ENCODE peak calls at places on chromosomes 1 and 21, in four cellular contexts. One of them, this sample, is unnamed. For H3K36me3, the result is how much of the 10 kb centered on the place peaks cover.

GRCh38 chr1:161838362-161838761 is 72.2 kb downstream of the ATF6 start:
- DNase-seq in GM12878: no peak
- DNase-seq in HepG2: no peak
- DNase-seq in K562: no peak
- DNase-seq in this sample: no peak

GRCh38 chr1:21781971-21782867 is 730 bp downstream of the USP48 start:
- DNase-seq in K562: peak
- DNase-seq in GM12878: peak
- DNase-seq in HepG2: peak
- DNase-seq in this sample: no peak

GRCh38 chr1:248818505-248819374 is 7.0 kb downstream of the SH3BP5L start:
- DNase-seq in K562: peak
- DNase-seq in HepG2: no peak
- DNase-seq in GM12878: no peak
- DNase-seq in this sample: no peak

GRCh38 chr1:151832318-151832984 is 849 bp upstream of the RORC start:
- DNase-seq in GM12878: no peak
- DNase-seq in K562: no peak
- DNase-seq in HepG2: peak
- DNase-seq in this sample: no peak

GRCh38 chr1:31723828-31724359 is 20.1 kb upstream of the COL16A1 start:
- DNase-seq in K562: peak
- DNase-seq in HepG2: peak
- DNase-seq in GM12878: no peak
- DNase-seq in this sample: no peak

GRCh38 chr1:41479000-41479807 is 5.3 kb downstream of the EDN2 start:
- DNase-seq in K562: no peak
- DNase-seq in GM12878: no peak
- DNase-seq in HepG2: no peak
- DNase-seq in this sample: no peak

GRCh38 chr1:22870201-22870871 is 102.3 kb downstream of the LACTBL1 start:
- DNase-seq in K562: no peak
- DNase-seq in HepG2: no peak
- DNase-seq in GM12878: no peak
- DNase-seq in this sample: no peak

GRCh38 chr21:30209571-30209970 is 6.3 kb downstream of the CLDN8 start:
- DNase-seq in GM12878: no peak
- DNase-seq in K562: no peak
- DNase-seq in HepG2: no peak
- DNase-seq in this sample: no peak

GRCh38 chr21:38793926-38794713 is 11.6 kb upstream of the ETS2 start:
- DNase-seq in K562: no peak
- DNase-seq in HepG2: peak
- DNase-seq in GM12878: no peak
- DNase-seq in this sample: no peak

GRCh38 chr1:97377432-97378034 is 543.3 kb downstream of the DPYD start:
- DNase-seq in K562: no peak
- DNase-seq in HepG2: no peak
- DNase-seq in GM12878: no peak
- DNase-seq in this sample: no peak

GRCh38 chr1:168179411-168180147 is 817 bp downstream of the TIPRL start:
- DNase-seq in HepG2: no peak
- DNase-seq in GM12878: no peak
- DNase-seq in K562: peak
- DNase-seq in this sample: no peak

GRCh38 chr1:17791464-17791863 is 36.3 kb downstream of the ACTL8 start:
- DNase-seq in K562: no peak
- DNase-seq in HepG2: no peak
- DNase-seq in GM12878: no peak
- DNase-seq in this sample: no peak

GRCh38 chr1:117241512-117241911 is 30.8 kb upstream of the VTCN1 start:
- DNase-seq in K562: no peak
- DNase-seq in HepG2: no peak
- DNase-seq in GM12878: no peak
- DNase-seq in this sample: no peak

GRCh38 chr1:224116131-224116530 is 2.2 kb downstream of the FBXO28 start:
- DNase-seq in HepG2: peak
- DNase-seq in K562: peak
- DNase-seq in GM12878: peak
- DNase-seq in this sample: peak

GRCh38 chr1:87781589-87781988 is 452.9 kb downstream of the LMO4 start:
- DNase-seq in GM12878: no peak
- DNase-seq in HepG2: no peak
- DNase-seq in K562: no peak
- DNase-seq in this sample: no peak
- TF ChIP-seq REST in GM12878: no peak
- TF ChIP-seq REST in HepG2: no peak
- TF ChIP-seq REST in K562: no peak
- TF ChIP-seq REST in this sample: no peak

GRCh38 chr1:9093581-9093980 is 24.1 kb upstream of the SLC2A5 start:
- DNase-seq in K562: no peak
- DNase-seq in HepG2: no peak
- DNase-seq in GM12878: no peak
- DNase-seq in this sample: no peak

GRCh38 chr1:9087411-9087810 is 18.0 kb upstream of the SLC2A5 start:
- DNase-seq in K562: no peak
- DNase-seq in HepG2: no peak
- DNase-seq in GM12878: no peak
- DNase-seq in this sample: no peak

GRCh38 chr1:9097947-9098705 is 28.7 kb upstream of the SLC2A5 start:
- DNase-seq in GM12878: no peak
- DNase-seq in HepG2: no peak
- DNase-seq in K562: no peak
- DNase-seq in this sample: no peak

GRCh38 chr1:9095818-9096217 is 26.4 kb upstream of the SLC2A5 start:
- DNase-seq in GM12878: no peak
- DNase-seq in HepG2: no peak
- DNase-seq in K562: no peak
- DNase-seq in this sample: no peak

DNA sequence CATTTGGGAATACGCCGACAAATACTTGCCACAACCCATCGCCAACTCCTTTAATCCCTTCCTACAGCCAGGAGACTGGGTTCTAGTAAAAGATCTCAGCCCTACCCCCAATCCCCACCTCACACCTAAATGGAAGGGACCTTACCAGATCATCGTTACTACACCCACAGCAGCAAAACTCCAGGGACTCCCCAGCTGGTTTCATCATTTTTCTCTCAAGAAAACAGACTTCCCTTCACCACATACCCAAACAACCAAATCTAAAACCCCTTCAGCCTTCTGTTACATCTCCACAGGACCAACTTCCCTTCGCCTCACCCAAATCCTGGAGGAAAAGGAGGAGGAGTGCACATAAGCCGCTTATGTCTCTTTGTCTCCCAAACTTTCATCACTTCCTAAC is 23.7 kb upstream of the SLC2A5 start:
- DNase-seq in HepG2: no peak
- DNase-seq in K562: no peak
- DNase-seq in GM12878: no peak
- DNase-seq in this sample: no peak
- TF ChIP-seq POLR2A in HepG2: no peak
- TF ChIP-seq POLR2A in K562: no peak
- TF ChIP-seq POLR2A in GM12878: no peak
- TF ChIP-seq POLR2A in this sample: no peak

GRCh38 chr21:44084496-44085241 is 22.5 kb upstream of the PWP2 start:
- DNase-seq in HepG2: no peak
- DNase-seq in GM12878: no peak
- DNase-seq in K562: no peak
- DNase-seq in this sample: no peak

GRCh38 chr21:44087426-44088400 is 19.5 kb upstream of the PWP2 start:
- DNase-seq in GM12878: no peak
- DNase-seq in K562: no peak
- DNase-seq in HepG2: no peak
- DNase-seq in this sample: no peak

GRCh38 chr21:44088401-44088780 is 18.8 kb upstream of the PWP2 start:
- DNase-seq in GM12878: no peak
- DNase-seq in HepG2: no peak
- DNase-seq in K562: no peak
- DNase-seq in this sample: no peak

GRCh38 chr21:44085491-44086321 is 21.5 kb upstream of the PWP2 start:
- DNase-seq in GM12878: no peak
- DNase-seq in HepG2: no peak
- DNase-seq in K562: no peak
- DNase-seq in this sample: no peak

DNA sequence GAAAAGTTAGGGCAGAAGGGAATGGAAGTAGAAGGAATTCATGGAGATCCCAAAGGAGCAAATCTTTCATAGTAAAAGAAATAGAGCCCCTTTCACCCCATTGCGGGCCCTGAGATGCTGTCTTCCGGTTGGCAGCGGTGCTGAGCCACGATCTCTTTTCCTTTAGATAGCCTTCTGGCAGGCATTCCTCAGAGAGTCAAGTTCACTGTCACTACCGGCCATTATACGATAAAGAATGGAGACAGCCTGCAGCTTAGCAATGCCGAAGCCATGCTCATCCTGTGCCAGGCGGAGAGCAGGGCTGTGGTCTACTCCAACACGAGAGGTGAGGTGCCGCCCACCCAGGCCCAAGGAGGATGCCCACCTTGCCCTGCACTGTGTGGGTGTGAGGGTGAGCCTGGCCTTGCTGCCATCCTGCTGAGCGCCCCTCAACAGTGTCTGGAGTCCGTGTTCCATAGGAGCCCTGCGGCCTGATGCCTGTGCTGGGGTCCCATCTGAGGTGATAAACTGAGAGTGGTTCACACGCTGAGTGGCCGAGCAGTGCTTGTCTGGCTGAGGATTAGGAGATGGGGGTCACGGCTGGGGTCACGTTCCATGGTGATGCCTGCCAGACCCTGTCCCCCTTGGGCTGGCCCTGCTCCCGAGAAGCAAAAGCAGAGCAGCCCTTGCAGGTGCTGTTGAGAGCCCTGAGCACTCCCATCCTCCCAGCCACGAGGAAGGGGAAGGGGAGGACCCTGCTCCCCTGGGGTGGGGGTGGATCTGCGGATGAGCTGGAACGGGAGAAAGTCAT is 20.4 kb upstream of the PWP2 start:
- DNase-seq in HepG2: no peak
- DNase-seq in K562: no peak
- DNase-seq in GM12878: no peak
- DNase-seq in this sample: no peak
- H3K36me3 ChIP-seq in HepG2: under half
- H3K36me3 ChIP-seq in K562: half or more
- H3K36me3 ChIP-seq in GM12878: under half
- H3K36me3 ChIP-seq in this sample: under half

GRCh38 chr1:150620919-150621318 is 8.5 kb downstream of the ENSA start:
- DNase-seq in GM12878: no peak
- DNase-seq in HepG2: no peak
- DNase-seq in K562: no peak
- DNase-seq in this sample: no peak

GRCh38 chr1:150626150-150626549 is 3.3 kb downstream of the ENSA start:
- DNase-seq in HepG2: no peak
- DNase-seq in GM12878: no peak
- DNase-seq in K562: no peak
- DNase-seq in this sample: no peak

GRCh38 chr1:150619576-150620509 is 9.6 kb downstream of the ENSA start:
- DNase-seq in HepG2: no peak
- DNase-seq in GM12878: no peak
- DNase-seq in K562: peak
- DNase-seq in this sample: no peak

GRCh38 chr1:150621497-150622113 is 7.8 kb downstream of the ENSA start:
- DNase-seq in GM12878: no peak
- DNase-seq in HepG2: peak
- DNase-seq in K562: peak
- DNase-seq in this sample: no peak

DNA sequence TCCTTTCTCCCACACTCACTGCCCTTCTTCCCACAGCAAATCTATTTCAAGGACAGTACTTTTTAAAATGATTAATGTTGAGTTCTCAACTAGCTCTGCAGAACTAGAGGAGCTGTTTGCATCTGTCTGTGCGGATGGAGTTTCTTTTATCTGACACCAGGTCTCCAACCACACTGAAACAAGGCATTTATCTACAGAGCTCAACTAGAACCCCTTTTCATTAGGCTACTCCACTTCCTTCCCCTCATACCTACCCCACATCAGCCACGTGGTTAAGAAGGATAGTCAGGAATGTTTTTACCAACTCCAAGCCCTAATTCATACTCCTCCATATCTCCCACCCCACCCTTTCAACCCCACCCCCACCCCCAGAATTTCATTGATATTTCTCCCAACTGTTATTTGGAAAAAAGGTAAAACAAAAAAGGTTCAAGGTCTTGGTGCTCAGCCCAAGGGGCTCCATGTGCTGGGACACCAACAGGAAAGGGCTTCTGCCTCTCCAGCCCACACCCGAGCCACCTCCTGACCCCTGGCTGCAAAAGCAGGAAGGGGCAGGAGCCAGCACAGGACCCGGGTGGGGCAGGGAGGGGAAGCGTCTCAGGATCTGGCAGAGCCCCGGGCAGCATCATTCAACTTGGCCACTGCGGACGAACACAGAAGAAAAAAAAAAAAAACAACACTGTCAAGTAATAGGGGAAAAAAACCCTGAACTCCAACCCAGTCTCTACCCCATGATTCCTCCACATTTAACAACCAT is 7.0 kb downstream of the ENSA start:
- DNase-seq in K562: peak
- DNase-seq in HepG2: no peak
- DNase-seq in GM12878: no peak
- DNase-seq in this sample: no peak
- TF ChIP-seq REST in K562: no peak
- TF ChIP-seq REST in HepG2: no peak
- TF ChIP-seq REST in GM12878: no peak
- TF ChIP-seq REST in this sample: no peak

This sample was measured in HCT116.